ENCODE peak calls at places on chromosome 2, in nine cellular contexts. M is right lobe of liver, A is sigmoid colon, C is OCI-LY7, X is left ventricle myocardium inferior, G is heart left ventricle, Q is prostate gland, B is stomach, S is RWPE1. K is an unnamed sample.

GRCh38 chr2:178420463-178420990 is 30.4 kb downstream of the PRKRA start:
- DNase-seq in M (no peak), A (no peak), C (no peak), X (no peak), G (no peak), Q (no peak), B (no peak), S (no peak), K (no peak)

GRCh38 chr2:62485780-62486765 is 19.9 kb downstream of the TMEM17 start:
- DNase-seq in M (peak; percentile 82), A (no peak), C (no peak), X (no peak), G (no peak), Q (no peak), B (no peak), S (peak; percentile 34), K (no peak)

GRCh38 chr2:7015007-7015950 is 98.1 kb downstream of the RNF144A start:
- DNase-seq in M (no peak), A (no peak), C (no peak), X (no peak), G (no peak), Q (no peak), B (no peak), S (no peak), K (no peak)

GRCh38 chr2:216989335-216990129 is 129.7 kb upstream of the TNP1 start:
- DNase-seq in M (no peak), A (no peak), C (no peak), X (no peak), G (no peak), Q (no peak), B (no peak), S (no peak), K (no peak)

GRCh38 chr2:230498506-230499107 is 82.6 kb downstream of the SP100 start:
- DNase-seq in M (no peak), A (no peak), C (no peak), X (no peak), G (no peak), Q (no peak), B (no peak), S (no peak), K (no peak)

GRCh38 chr2:219270055-219270372 is 9.2 kb upstream of the DNAJB2 start:
- DNase-seq in M (no peak), A (no peak), C (no peak), X (no peak), G (no peak), Q (no peak), B (no peak), S (no peak), K (no peak)

GRCh38 chr2:20584637-20585321 is 66.1 kb downstream of the HS1BP3 start:
- DNase-seq in M (peak; percentile 32), A (peak; percentile 88), C (no peak), X (peak; percentile 21), G (no peak), Q (peak; percentile 64), B (peak; percentile 47), S (peak; percentile 78), K (peak; percentile 66)

GRCh38 chr2:26805241-26805676 is 19.4 kb downstream of the CENPA start:
- DNase-seq in M (no peak), A (no peak), C (no peak), X (no peak), G (no peak), Q (no peak), B (no peak), S (peak; percentile 80), K (peak; percentile 75)

DNA sequence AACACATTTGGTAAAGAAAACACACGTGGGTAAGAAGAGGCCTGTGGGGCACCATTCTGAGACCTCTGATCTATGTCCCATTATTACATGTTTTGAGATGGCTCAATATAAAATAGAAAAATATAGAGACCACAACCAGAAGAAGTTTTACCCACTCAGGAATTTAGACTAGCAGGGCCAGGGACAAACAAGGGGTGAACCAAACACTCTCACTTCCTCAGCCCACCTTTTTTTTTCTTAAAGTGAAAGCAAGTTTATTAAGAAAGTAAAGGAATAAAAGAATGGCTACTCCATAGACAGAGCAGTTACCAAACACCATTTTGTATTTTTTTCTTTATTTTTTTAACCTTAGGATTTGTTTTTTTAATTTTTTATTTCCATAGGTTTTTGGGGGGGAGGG is 119.0 kb upstream of the REV1 start:
- DNase-seq in M (no peak), A (no peak), C (no peak), X (no peak), G (no peak), Q (no peak), B (no peak), S (no peak), K (no peak)
- H3K27ac ChIP-seq in M (no peak overlapping the region), A (no peak overlapping the region), C (no peak overlapping the region), X (no peak overlapping the region), G (no peak overlapping the region), Q (no peak overlapping the region), B (no peak overlapping the region), S (no peak overlapping the region), K (no peak overlapping the region)

GRCh38 chr2:210190345-210190744 is 19.1 kb upstream of the KANSL1L start:
- DNase-seq in M (no peak), A (no peak), C (no peak), X (no peak), G (no peak), Q (no peak), B (no peak), S (no peak), K (no peak)

GRCh38 chr2:210198326-210198725 is 26.9 kb downstream of the ACADL start:
- DNase-seq in M (no peak), A (no peak), C (no peak), X (no peak), G (no peak), Q (no peak), B (no peak), S (peak; percentile 4), K (no peak)

GRCh38 chr2:210199186-210199765 is 26.0 kb downstream of the ACADL start:
- DNase-seq in M (no peak), A (no peak), C (peak; percentile 40), X (no peak), G (no peak), Q (no peak), B (no peak), S (peak; percentile 35), K (no peak)

GRCh38 chr2:210199854-210200253 is 25.4 kb downstream of the ACADL start:
- DNase-seq in M (no peak), A (no peak), C (no peak), X (no peak), G (no peak), Q (no peak), B (no peak), S (no peak), K (no peak)

DNA sequence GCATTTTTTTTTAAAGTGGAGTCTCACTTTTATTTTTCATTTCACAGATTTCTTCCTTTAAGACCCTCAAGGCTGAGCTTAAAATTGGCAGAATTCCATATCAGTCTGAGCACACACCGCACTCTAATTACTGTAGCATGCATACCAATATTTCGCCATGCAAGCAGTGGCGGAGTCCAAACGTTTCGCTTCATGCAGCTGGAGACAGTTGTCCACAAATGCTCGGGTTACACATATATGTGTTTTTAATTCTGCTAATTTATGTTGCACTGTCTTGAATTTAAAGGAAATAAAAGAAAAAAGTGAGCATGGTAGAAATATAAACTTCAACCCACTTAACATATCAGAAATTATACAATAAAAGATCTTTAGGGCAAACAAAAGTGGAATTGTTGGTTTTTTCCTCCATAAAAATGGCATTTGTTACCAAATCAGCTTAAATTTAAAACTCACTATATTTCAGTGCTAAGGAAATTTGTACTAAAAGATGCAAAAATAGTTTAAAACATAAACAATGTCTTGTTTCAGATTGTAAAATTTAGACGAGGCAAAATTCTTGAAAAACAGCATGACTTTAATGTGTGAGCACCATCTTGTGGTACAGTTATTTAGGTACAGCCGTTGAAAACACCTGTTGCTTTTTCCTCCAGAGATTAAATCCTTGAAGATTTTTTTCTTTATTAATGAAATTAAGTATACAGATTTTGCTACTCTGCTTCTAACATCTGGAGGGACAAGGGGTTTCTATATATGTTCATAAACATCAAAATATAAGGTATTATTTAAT is 24.1 kb upstream of the KANSL1L start:
- DNase-seq in M (no peak), A (peak; percentile 54), C (peak; percentile 68), X (no peak), G (no peak), Q (no peak), B (no peak), S (peak; percentile 42), K (no peak)
- TF ChIP-seq CTCF in M (peak; percentile 74), A (peak; percentile 69), C (peak; percentile 96), X (peak; percentile 84), G (peak; percentile 63), Q (peak; percentile 80), B (peak; percentile 64), S (peak; percentile 76), K (peak; percentile 82)

GRCh38 chr2:231716641-231717280 is 8.4 kb downstream of the PTMA start:
- DNase-seq in M (no peak), A (peak; percentile 53), C (peak; percentile 20), X (no peak), G (no peak), Q (no peak), B (no peak), S (no peak), K (no peak)

GRCh38 chr2:231713738-231714638 is 5.7 kb downstream of the PTMA start:
- DNase-seq in M (peak; percentile 92), A (peak; percentile 96), C (peak; percentile 91), X (peak; percentile 87), G (peak; percentile 87), Q (peak; percentile 86), B (peak; percentile 94), S (peak; percentile 89), K (no peak)

GRCh38 chr2:231715988-231716616 is 7.8 kb downstream of the PTMA start:
- DNase-seq in M (no peak), A (no peak), C (peak; percentile 17), X (no peak), G (no peak), Q (no peak), B (no peak), S (no peak), K (no peak)

GRCh38 chr2:231714639-231715498 is 6.5 kb downstream of the PTMA start:
- DNase-seq in M (peak; percentile 74), A (peak; percentile 87), C (peak; percentile 89), X (peak; percentile 74), G (peak; percentile 72), Q (peak; percentile 57), B (peak; percentile 80), S (peak; percentile 66), K (no peak)

GRCh38 chr2:231715499-231715837 is 7.1 kb downstream of the PTMA start:
- DNase-seq in M (no peak), A (no peak), C (no peak), X (no peak), G (no peak), Q (no peak), B (no peak), S (no peak), K (no peak)
- H3K27ac ChIP-seq in M (no peak overlapping the region), A (no peak overlapping the region), C (peak overlapping the region; percentile 95), X (no peak overlapping the region), G (no peak overlapping the region), Q (no peak overlapping the region), B (no peak overlapping the region), S (peak overlapping the region; percentile 87), K (no peak overlapping the region)

GRCh38 chr2:42077343-42077742 is 29.5 kb downstream of the PKDCC start:
- DNase-seq in M (no peak), A (no peak), C (no peak), X (no peak), G (no peak), Q (no peak), B (no peak), S (no peak), K (no peak)
- TF ChIP-seq CTCF in M (no peak), A (no peak), C (no peak), X (peak; percentile 46), G (no peak), Q (no peak), B (no peak), S (no peak), K (no peak)

GRCh38 chr2:158723311-158723838 is 71.7 kb upstream of the DAPL1 start:
- DNase-seq in M (no peak), A (no peak), C (no peak), X (no peak), G (no peak), Q (no peak), B (no peak), S (no peak), K (no peak)
- H3K27ac ChIP-seq in M (no peak overlapping the region), A (no peak overlapping the region), C (no peak overlapping the region), X (no peak overlapping the region), G (no peak overlapping the region), Q (peak overlapping the region; percentile 69), B (peak overlapping the region; percentile 73), S (no peak overlapping the region), K (no peak overlapping the region)

K was measured in RWPE2.